ENCODE peak calls at places on chromosomes 3 and 15, in eight cellular contexts. One of them, this sample, is unnamed.

GRCh38 chr15:62539236-62539635 is 374.2 kb upstream of the C2CD4B start:
- DNase-seq in endothelial cell of umbilical vein: no peak
- DNase-seq in GOT3: no peak
- DNase-seq in GM03348: no peak
- DNase-seq in stimulated activated CD8-positive, alpha-beta memory T cell treated with anti-CD3 and anti-CD28 coated beads, Interleukin-4, amount 100 ng/mL, for 4 hours: no peak
- DNase-seq in GM04504: no peak
- DNase-seq in amniotic stem cell: no peak
- DNase-seq in T-helper 2 cell: no peak
- DNase-seq in this sample: no peak

GRCh38 chr3:112894258-112894657 is 47.6 kb upstream of the CD200R1L start:
- DNase-seq in T-helper 2 cell: no peak
- DNase-seq in GM03348: no peak
- DNase-seq in GM04504: peak; percentile 1
- DNase-seq in amniotic stem cell: no peak
- DNase-seq in stimulated activated CD8-positive, alpha-beta memory T cell treated with anti-CD3 and anti-CD28 coated beads, Interleukin-4, amount 100 ng/mL, for 4 hours: no peak
- DNase-seq in endothelial cell of umbilical vein: no peak
- DNase-seq in GOT3: no peak
- DNase-seq in this sample: no peak

GRCh38 chr3:150376001-150376848 is 31.9 kb upstream of the TSC22D2 start:
- DNase-seq in GM04504: peak; percentile 72
- DNase-seq in stimulated activated CD8-positive, alpha-beta memory T cell treated with anti-CD3 and anti-CD28 coated beads, Interleukin-4, amount 100 ng/mL, for 4 hours: no peak
- DNase-seq in amniotic stem cell: no peak
- DNase-seq in endothelial cell of umbilical vein: peak; percentile 40
- DNase-seq in GM03348: peak; percentile 63
- DNase-seq in T-helper 2 cell: no peak
- DNase-seq in GOT3: no peak
- DNase-seq in this sample: no peak

GRCh38 chr3:37221407-37221806 is 47.0 kb upstream of the LRRFIP2 start:
- DNase-seq in amniotic stem cell: no peak
- DNase-seq in GOT3: no peak
- DNase-seq in stimulated activated CD8-positive, alpha-beta memory T cell treated with anti-CD3 and anti-CD28 coated beads, Interleukin-4, amount 100 ng/mL, for 4 hours: no peak
- DNase-seq in T-helper 2 cell: no peak
- DNase-seq in GM03348: peak; percentile 62
- DNase-seq in endothelial cell of umbilical vein: peak; percentile 32
- DNase-seq in GM04504: no peak
- DNase-seq in this sample: no peak

GRCh38 chr15:88776646-88777045 is 26.6 kb upstream of the ACAN start:
- DNase-seq in T-helper 2 cell: no peak
- DNase-seq in GM04504: no peak
- DNase-seq in endothelial cell of umbilical vein: no peak
- DNase-seq in stimulated activated CD8-positive, alpha-beta memory T cell treated with anti-CD3 and anti-CD28 coated beads, Interleukin-4, amount 100 ng/mL, for 4 hours: no peak
- DNase-seq in amniotic stem cell: no peak
- DNase-seq in GOT3: no peak
- DNase-seq in GM03348: no peak
- DNase-seq in this sample: no peak

GRCh38 chr15:28106294-28107110 is 7.4 kb upstream of the OCA2 start:
- DNase-seq in endothelial cell of umbilical vein: no peak
- DNase-seq in GM03348: peak; percentile 71
- DNase-seq in GOT3: no peak
- DNase-seq in T-helper 2 cell: no peak
- DNase-seq in amniotic stem cell: no peak
- DNase-seq in GM04504: no peak
- DNase-seq in stimulated activated CD8-positive, alpha-beta memory T cell treated with anti-CD3 and anti-CD28 coated beads, Interleukin-4, amount 100 ng/mL, for 4 hours: no peak
- DNase-seq in this sample: no peak

GRCh38 chr15:74313889-74314288 is 53.6 kb downstream of the CYP11A1 start:
- DNase-seq in stimulated activated CD8-positive, alpha-beta memory T cell treated with anti-CD3 and anti-CD28 coated beads, Interleukin-4, amount 100 ng/mL, for 4 hours: no peak
- DNase-seq in amniotic stem cell: no peak
- DNase-seq in endothelial cell of umbilical vein: no peak
- DNase-seq in GM03348: no peak
- DNase-seq in GM04504: no peak
- DNase-seq in GOT3: no peak
- DNase-seq in T-helper 2 cell: no peak
- DNase-seq in this sample: no peak

GRCh38 chr15:74497584-74497983 is 36.6 kb upstream of the UBL7 start:
- DNase-seq in GOT3: no peak
- DNase-seq in GM04504: no peak
- DNase-seq in GM03348: no peak
- DNase-seq in endothelial cell of umbilical vein: no peak
- DNase-seq in stimulated activated CD8-positive, alpha-beta memory T cell treated with anti-CD3 and anti-CD28 coated beads, Interleukin-4, amount 100 ng/mL, for 4 hours: no peak
- DNase-seq in T-helper 2 cell: no peak
- DNase-seq in amniotic stem cell: no peak
- DNase-seq in this sample: no peak

GRCh38 chr3:117439812-117440211 is 730.2 kb downstream of the TUSC7 start:
- DNase-seq in GM04504: no peak
- DNase-seq in stimulated activated CD8-positive, alpha-beta memory T cell treated with anti-CD3 and anti-CD28 coated beads, Interleukin-4, amount 100 ng/mL, for 4 hours: no peak
- DNase-seq in amniotic stem cell: no peak
- DNase-seq in T-helper 2 cell: no peak
- DNase-seq in GOT3: no peak
- DNase-seq in endothelial cell of umbilical vein: no peak
- DNase-seq in GM03348: no peak
- DNase-seq in this sample: no peak

GRCh38 chr3:129184396-129184656 is 630 bp upstream of the CNBP start:
- DNase-seq in GOT3: no peak
- DNase-seq in amniotic stem cell: no peak
- DNase-seq in GM03348: no peak
- DNase-seq in endothelial cell of umbilical vein: no peak
- DNase-seq in stimulated activated CD8-positive, alpha-beta memory T cell treated with anti-CD3 and anti-CD28 coated beads, Interleukin-4, amount 100 ng/mL, for 4 hours: no peak
- DNase-seq in GM04504: no peak
- DNase-seq in T-helper 2 cell: no peak
- DNase-seq in this sample: no peak

GRCh38 chr15:57216288-57216687 is 160.0 kb upstream of the CGNL1 start:
- DNase-seq in GM03348: peak; percentile 18
- DNase-seq in endothelial cell of umbilical vein: peak; percentile 68
- DNase-seq in GOT3: no peak
- DNase-seq in amniotic stem cell: peak; percentile 49
- DNase-seq in T-helper 2 cell: no peak
- DNase-seq in stimulated activated CD8-positive, alpha-beta memory T cell treated with anti-CD3 and anti-CD28 coated beads, Interleukin-4, amount 100 ng/mL, for 4 hours: no peak
- DNase-seq in GM04504: peak; percentile 42
- DNase-seq in this sample: no peak

GRCh38 chr15:40937762-40938529 is 8.8 kb downstream of the DLL4 start:
- DNase-seq in GOT3: no peak
- DNase-seq in amniotic stem cell: no peak
- DNase-seq in endothelial cell of umbilical vein: no peak
- DNase-seq in T-helper 2 cell: no peak
- DNase-seq in GM04504: no peak
- DNase-seq in GM03348: no peak
- DNase-seq in stimulated activated CD8-positive, alpha-beta memory T cell treated with anti-CD3 and anti-CD28 coated beads, Interleukin-4, amount 100 ng/mL, for 4 hours: no peak
- DNase-seq in this sample: no peak

GRCh38 chr3:169379496-169380121 is 283.9 kb downstream of the MECOM start:
- DNase-seq in stimulated activated CD8-positive, alpha-beta memory T cell treated with anti-CD3 and anti-CD28 coated beads, Interleukin-4, amount 100 ng/mL, for 4 hours: no peak
- DNase-seq in GOT3: no peak
- DNase-seq in T-helper 2 cell: no peak
- DNase-seq in GM03348: no peak
- DNase-seq in amniotic stem cell: no peak
- DNase-seq in GM04504: no peak
- DNase-seq in endothelial cell of umbilical vein: no peak
- DNase-seq in this sample: no peak

GRCh38 chr3:134362221-134362620 is 12.0 kb downstream of the AMOTL2 start:
- DNase-seq in amniotic stem cell: no peak
- DNase-seq in GOT3: no peak
- DNase-seq in GM04504: no peak
- DNase-seq in stimulated activated CD8-positive, alpha-beta memory T cell treated with anti-CD3 and anti-CD28 coated beads, Interleukin-4, amount 100 ng/mL, for 4 hours: no peak
- DNase-seq in T-helper 2 cell: no peak
- DNase-seq in endothelial cell of umbilical vein: no peak
- DNase-seq in GM03348: no peak
- DNase-seq in this sample: no peak

GRCh38 chr15:91253605-91254004 is 153.5 kb downstream of the SV2B start:
- DNase-seq in GOT3: no peak
- DNase-seq in amniotic stem cell: no peak
- DNase-seq in GM04504: no peak
- DNase-seq in T-helper 2 cell: no peak
- DNase-seq in GM03348: no peak
- DNase-seq in endothelial cell of umbilical vein: no peak
- DNase-seq in stimulated activated CD8-positive, alpha-beta memory T cell treated with anti-CD3 and anti-CD28 coated beads, Interleukin-4, amount 100 ng/mL, for 4 hours: no peak
- DNase-seq in this sample: no peak

GRCh38 chr15:64452988-64453688 is 7.2 kb upstream of the ZNF609 start:
- DNase-seq in amniotic stem cell: no peak
- DNase-seq in endothelial cell of umbilical vein: peak; percentile 35
- DNase-seq in stimulated activated CD8-positive, alpha-beta memory T cell treated with anti-CD3 and anti-CD28 coated beads, Interleukin-4, amount 100 ng/mL, for 4 hours: no peak
- DNase-seq in GM04504: no peak
- DNase-seq in GM03348: no peak
- DNase-seq in GOT3: no peak
- DNase-seq in T-helper 2 cell: no peak
- DNase-seq in this sample: no peak

GRCh38 chr3:190494907-190495306 is 19.0 kb upstream of the IL1RAP start:
- DNase-seq in GM04504: no peak
- DNase-seq in stimulated activated CD8-positive, alpha-beta memory T cell treated with anti-CD3 and anti-CD28 coated beads, Interleukin-4, amount 100 ng/mL, for 4 hours: no peak
- DNase-seq in amniotic stem cell: no peak
- DNase-seq in GOT3: no peak
- DNase-seq in endothelial cell of umbilical vein: no peak
- DNase-seq in T-helper 2 cell: no peak
- DNase-seq in GM03348: no peak
- DNase-seq in this sample: no peak

GRCh38 chr3:185822221-185822956 is 2.5 kb downstream of the IGF2BP2 start:
- DNase-seq in GM03348: peak; percentile 29
- DNase-seq in amniotic stem cell: peak; percentile 36
- DNase-seq in GOT3: no peak
- DNase-seq in stimulated activated CD8-positive, alpha-beta memory T cell treated with anti-CD3 and anti-CD28 coated beads, Interleukin-4, amount 100 ng/mL, for 4 hours: no peak
- DNase-seq in T-helper 2 cell: no peak
- DNase-seq in endothelial cell of umbilical vein: peak; percentile 65
- DNase-seq in GM04504: no peak
- DNase-seq in this sample: no peak

GRCh38 chr15:55829826-55830225 is 86.9 kb upstream of the PRTG start:
- DNase-seq in amniotic stem cell: no peak
- DNase-seq in stimulated activated CD8-positive, alpha-beta memory T cell treated with anti-CD3 and anti-CD28 coated beads, Interleukin-4, amount 100 ng/mL, for 4 hours: no peak
- DNase-seq in GOT3: no peak
- DNase-seq in GM04504: no peak
- DNase-seq in T-helper 2 cell: no peak
- DNase-seq in endothelial cell of umbilical vein: no peak
- DNase-seq in GM03348: no peak
- DNase-seq in this sample: no peak

GRCh38 chr3:193572426-193572908 is 17.8 kb upstream of the ATP13A4 start:
- DNase-seq in GM03348: peak; percentile 62
- DNase-seq in GOT3: peak; percentile 15
- DNase-seq in T-helper 2 cell: no peak
- DNase-seq in endothelial cell of umbilical vein: peak; percentile 69
- DNase-seq in stimulated activated CD8-positive, alpha-beta memory T cell treated with anti-CD3 and anti-CD28 coated beads, Interleukin-4, amount 100 ng/mL, for 4 hours: no peak
- DNase-seq in amniotic stem cell: peak; percentile 28
- DNase-seq in GM04504: peak; percentile 24
- DNase-seq in this sample: peak; percentile 15

GRCh38 chr3:632571-633170 is 436.1 kb downstream of the CHL1 start:
- DNase-seq in endothelial cell of umbilical vein: peak; percentile 26
- DNase-seq in GM04504: peak; percentile 10
- DNase-seq in GM03348: peak; percentile 1
- DNase-seq in GOT3: no peak
- DNase-seq in T-helper 2 cell: no peak
- DNase-seq in amniotic stem cell: no peak
- DNase-seq in stimulated activated CD8-positive, alpha-beta memory T cell treated with anti-CD3 and anti-CD28 coated beads, Interleukin-4, amount 100 ng/mL, for 4 hours: no peak
- DNase-seq in this sample: peak; percentile 11

GRCh38 chr3:54257114-54257513 is 134.8 kb downstream of the CACNA2D3 start:
- DNase-seq in amniotic stem cell: no peak
- DNase-seq in endothelial cell of umbilical vein: no peak
- DNase-seq in GM04504: no peak
- DNase-seq in T-helper 2 cell: no peak
- DNase-seq in stimulated activated CD8-positive, alpha-beta memory T cell treated with anti-CD3 and anti-CD28 coated beads, Interleukin-4, amount 100 ng/mL, for 4 hours: no peak
- DNase-seq in GOT3: no peak
- DNase-seq in GM03348: no peak
- DNase-seq in this sample: no peak

GRCh38 chr3:127784865-127785710 is 37.2 kb downstream of the MGLL start:
- DNase-seq in stimulated activated CD8-positive, alpha-beta memory T cell treated with anti-CD3 and anti-CD28 coated beads, Interleukin-4, amount 100 ng/mL, for 4 hours: no peak
- DNase-seq in GM04504: no peak
- DNase-seq in GM03348: no peak
- DNase-seq in endothelial cell of umbilical vein: no peak
- DNase-seq in T-helper 2 cell: no peak
- DNase-seq in GOT3: no peak
- DNase-seq in amniotic stem cell: no peak
- DNase-seq in this sample: no peak

GRCh38 chr3:30951806-30952205 is 57.3 kb upstream of the GADL1 start:
- DNase-seq in endothelial cell of umbilical vein: no peak
- DNase-seq in GM04504: no peak
- DNase-seq in T-helper 2 cell: no peak
- DNase-seq in amniotic stem cell: no peak
- DNase-seq in GM03348: no peak
- DNase-seq in stimulated activated CD8-positive, alpha-beta memory T cell treated with anti-CD3 and anti-CD28 coated beads, Interleukin-4, amount 100 ng/mL, for 4 hours: no peak
- DNase-seq in GOT3: no peak
- DNase-seq in this sample: no peak

GRCh38 chr3:95151590-95151989 is 1088.7 kb downstream of the NSUN3 start:
- DNase-seq in amniotic stem cell: no peak
- DNase-seq in stimulated activated CD8-positive, alpha-beta memory T cell treated with anti-CD3 and anti-CD28 coated beads, Interleukin-4, amount 100 ng/mL, for 4 hours: no peak
- DNase-seq in GM03348: no peak
- DNase-seq in GOT3: no peak
- DNase-seq in GM04504: no peak
- DNase-seq in T-helper 2 cell: no peak
- DNase-seq in endothelial cell of umbilical vein: no peak
- DNase-seq in this sample: no peak

GRCh38 chr15:79257454-79257853 is 25.1 kb upstream of the ANKRD34C start:
- DNase-seq in GOT3: no peak
- DNase-seq in T-helper 2 cell: no peak
- DNase-seq in amniotic stem cell: no peak
- DNase-seq in stimulated activated CD8-positive, alpha-beta memory T cell treated with anti-CD3 and anti-CD28 coated beads, Interleukin-4, amount 100 ng/mL, for 4 hours: no peak
- DNase-seq in GM03348: no peak
- DNase-seq in GM04504: no peak
- DNase-seq in endothelial cell of umbilical vein: no peak
- DNase-seq in this sample: no peak

GRCh38 chr3:119637679-119638525 is 22.5 kb downstream of the POPDC2 start:
- DNase-seq in stimulated activated CD8-positive, alpha-beta memory T cell treated with anti-CD3 and anti-CD28 coated beads, Interleukin-4, amount 100 ng/mL, for 4 hours: no peak
- DNase-seq in amniotic stem cell: peak; percentile 43
- DNase-seq in endothelial cell of umbilical vein: peak; percentile 91
- DNase-seq in GM03348: peak; percentile 86
- DNase-seq in T-helper 2 cell: no peak
- DNase-seq in GM04504: peak; percentile 91
- DNase-seq in GOT3: no peak
- DNase-seq in this sample: no peak

GRCh38 chr3:78729921-78730320 is 1037.9 kb downstream of the ROBO1 start:
- DNase-seq in GOT3: no peak
- DNase-seq in T-helper 2 cell: no peak
- DNase-seq in GM04504: no peak
- DNase-seq in GM03348: no peak
- DNase-seq in amniotic stem cell: no peak
- DNase-seq in stimulated activated CD8-positive, alpha-beta memory T cell treated with anti-CD3 and anti-CD28 coated beads, Interleukin-4, amount 100 ng/mL, for 4 hours: no peak
- DNase-seq in endothelial cell of umbilical vein: no peak
- DNase-seq in this sample: no peak

This sample was measured in GM18507.